ENCODE peak calls at places on chromosomes 4 and X, in eight cellular contexts. B is neuronal stem cell, O is breast epithelium, J is hepatocyte, S is pancreas, L is stomach, D is fibroblast of mammary gland, R is AG04449. I is an unnamed sample.

GRCh38 chr4:120085705-120086104 is 19.1 kb upstream of the MAD2L1 start:
- DNase-seq in O (no peak), B (no peak), S (no peak), J (no peak), L (no peak), R (no peak), D (peak), I (no peak)

GRCh38 chrX:40109288-40110008 is 11.7 kb upstream of the BCOR start:
- DNase-seq in O (no peak), L (peak), D (peak), R (no peak), S (peak), B (no peak), J (peak), I (no peak)

GRCh38 chr4:124641715-124642380 is 70.7 kb downstream of the ANKRD50 start:
- DNase-seq in S (no peak), R (peak), B (no peak), D (peak), L (no peak), J (no peak), O (no peak), I (peak)

GRCh38 chrX:102720237-102721168 is at the start of gene GPRASP3:
- DNase-seq in J (peak), D (peak), R (no peak), B (peak), L (peak), S (peak), O (peak), I (no peak)

GRCh38 chr4:176011523-176011922 is 54.1 kb upstream of the WDR17 start:
- DNase-seq in J (no peak), D (no peak), B (no peak), L (no peak), O (no peak), S (no peak), R (no peak), I (no peak)

GRCh38 chr4:164446516-164446915 is 307.4 kb upstream of the SMIM31 start:
- DNase-seq in O (no peak), R (no peak), D (peak), B (no peak), S (no peak), L (no peak), J (no peak), I (no peak)

GRCh38 chrX:132728296-132728695 is 230.1 kb downstream of the HS6ST2 start:
- DNase-seq in D (no peak), O (no peak), S (no peak), B (no peak), R (no peak), L (no peak), J (no peak), I (no peak)

GRCh38 chr4:61210186-61210939 is 10.2 kb downstream of the ADGRL3 start:
- DNase-seq in R (no peak), B (peak), O (no peak), J (peak), D (no peak), S (no peak), L (no peak), I (no peak)

GRCh38 chrX:110944323-110944761 is 148.7 kb upstream of the CHRDL1 start:
- DNase-seq in R (no peak), J (peak), S (peak), O (peak), D (no peak), L (peak), B (peak), I (no peak)

GRCh38 chr4:176198316-176198903 is 3.0 kb upstream of the SPATA4 start:
- DNase-seq in S (no peak), D (no peak), O (no peak), L (peak), B (no peak), J (no peak), R (no peak), I (no peak)

GRCh38 chr4:20528508-20528907 is 171.8 kb upstream of the PACRGL start:
- DNase-seq in B (no peak), R (no peak), L (no peak), J (no peak), S (no peak), D (peak), O (no peak), I (no peak)

GRCh38 chrX:54066841-54067240 is 22.6 kb upstream of the PHF8 start:
- DNase-seq in L (no peak), B (no peak), O (no peak), D (peak), R (no peak), J (no peak), S (no peak), I (no peak)

GRCh38 chr4:69849297-69849696 is 10.6 kb downstream of the SULT1E1 start:
- DNase-seq in O (no peak), B (no peak), J (no peak), R (no peak), D (no peak), L (no peak), S (no peak), I (no peak)

GRCh38 chr4:168832746-168833575 is 177.1 kb downstream of the CBR4 start:
- DNase-seq in S (peak), O (peak), B (no peak), L (peak), J (peak), R (no peak), D (peak), I (no peak)

GRCh38 chr4:179225594-179225993 is 1783.4 kb upstream of the AGA start:
- DNase-seq in O (no peak), B (no peak), D (no peak), L (no peak), S (no peak), R (no peak), J (no peak), I (no peak)

GRCh38 chr4:16521156-16521915 is 295.1 kb upstream of the TAPT1 start:
- DNase-seq in S (no peak), D (no peak), B (no peak), R (no peak), L (no peak), J (no peak), O (no peak), I (no peak)

GRCh38 chr4:174170906-174171305 is 112.6 kb downstream of the FBXO8 start:
- DNase-seq in R (no peak), S (no peak), J (no peak), L (no peak), B (no peak), D (no peak), O (no peak), I (no peak)

GRCh38 chr4:145804134-145804533 is 124.2 kb downstream of the C4orf51 start:
- DNase-seq in O (peak), D (peak), S (no peak), J (peak), B (no peak), L (no peak), R (peak), I (peak)

GRCh38 chrX:97539970-97540519 is 656.3 kb downstream of the RPA4 start:
- DNase-seq in J (no peak), O (no peak), R (no peak), B (no peak), S (no peak), D (no peak), L (no peak), I (no peak)

GRCh38 chrX:153551135-153551534 is 33.7 kb downstream of the ATP2B3 start:
- DNase-seq in S (no peak), L (no peak), O (no peak), D (peak), R (no peak), B (no peak), J (no peak), I (peak)

GRCh38 chr4:80016506-80016905 is 56.5 kb downstream of the ANTXR2 start:
- DNase-seq in B (no peak), J (no peak), S (no peak), O (no peak), L (no peak), R (no peak), D (peak), I (no peak)

GRCh38 chr4:44186850-44187246 is 261.8 kb downstream of the KCTD8 start:
- DNase-seq in B (no peak), O (no peak), D (no peak), R (no peak), S (no peak), L (no peak), J (no peak), I (no peak)

GRCh38 chrX:31021537-31021936 is 50.3 kb downstream of the FTHL17 start:
- DNase-seq in J (no peak), S (no peak), L (no peak), D (no peak), B (no peak), R (no peak), O (no peak), I (no peak)

GRCh38 chr4:54783402-54784110 is 125.8 kb downstream of the KIT start:
- DNase-seq in B (no peak), J (no peak), S (no peak), R (no peak), O (no peak), L (peak), D (peak), I (no peak)

GRCh38 chr4:898123-898522 is 34.0 kb downstream of the GAK start:
- DNase-seq in D (no peak), S (peak), L (no peak), B (no peak), R (no peak), O (no peak), J (no peak), I (no peak)

GRCh38 chrX:47180346-47180745 is 13.3 kb upstream of the UBA1 start:
- DNase-seq in L (no peak), O (no peak), R (no peak), J (no peak), B (no peak), D (no peak), S (no peak), I (no peak)

GRCh38 chrX:71464968-71465367 is 67.9 kb upstream of the OGT start:
- DNase-seq in B (no peak), D (no peak), L (no peak), J (no peak), O (no peak), S (no peak), R (no peak), I (no peak)

GRCh38 chr4:81595287-81595686 is 123.6 kb upstream of the RASGEF1B start:
- DNase-seq in O (no peak), J (no peak), D (no peak), R (no peak), L (no peak), B (no peak), S (no peak), I (no peak)

GRCh38 chrX:38304010-38304409 is 23.3 kb downstream of the RPGR start:
- DNase-seq in S (no peak), D (peak), J (peak), B (no peak), L (no peak), R (no peak), O (no peak), I (no peak)

DNA sequence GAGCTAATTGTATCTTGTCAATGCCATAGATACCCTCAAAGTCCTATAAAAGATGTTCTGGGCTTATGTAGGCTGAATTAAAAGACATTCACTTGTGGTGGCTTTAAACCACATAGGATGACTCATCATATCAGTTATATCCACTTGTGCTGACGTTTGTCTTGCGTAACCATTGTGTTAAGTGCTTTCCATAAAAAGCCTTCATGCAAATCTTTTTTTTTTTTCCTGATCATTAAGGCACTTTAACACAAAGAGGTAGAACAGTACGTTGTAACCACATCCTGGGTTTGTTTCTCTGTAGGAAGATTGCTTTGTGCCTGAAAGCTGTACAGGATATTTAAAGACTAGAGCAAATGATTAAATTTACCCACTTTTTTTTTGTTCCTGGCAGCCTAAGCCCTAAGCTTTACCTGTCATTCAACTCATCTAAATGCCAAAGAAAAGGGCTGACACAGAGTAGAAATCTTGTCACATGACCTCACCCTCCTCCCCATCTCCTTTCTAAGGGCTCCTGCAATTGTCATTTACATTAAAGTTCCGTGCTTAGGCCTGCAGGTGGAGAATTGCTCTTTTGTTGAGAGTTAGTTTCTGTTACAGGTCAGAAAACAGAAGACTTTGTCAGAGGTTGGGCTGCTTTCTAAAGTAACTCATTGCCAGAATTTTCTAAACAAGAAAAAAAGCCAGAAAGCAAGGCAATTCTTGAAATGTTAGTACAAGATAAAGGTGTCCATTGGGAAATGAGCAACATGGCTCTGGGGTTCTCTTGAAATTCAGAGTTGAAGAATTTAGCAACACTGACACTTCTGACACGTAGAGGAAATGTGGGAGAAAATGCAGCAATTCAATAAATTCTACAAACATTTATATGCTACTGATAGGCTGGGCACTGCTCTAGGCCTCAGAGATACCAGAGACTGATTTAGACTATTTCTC is 555.6 kb downstream of the PPARGC1A start:
- DNase-seq in L (no peak), R (peak), O (no peak), D (peak), B (no peak), S (no peak), J (peak), I (peak)
- H3K4me3 ChIP-seq in L (no peak), R (no peak), O (no peak), D (no peak), B (no peak), S (no peak), J (no peak), I (no peak)

GRCh38 chr4:8271821-8272220 is 2.3 kb downstream of the HTRA3 start:
- DNase-seq in D (no peak), B (no peak), R (no peak), L (no peak), J (no peak), S (peak), O (no peak), I (no peak)
- H3K4me3 ChIP-seq in D (no peak), B (no peak), R (no peak), L (peak), J (no peak), S (no peak), O (peak), I (no peak)

GRCh38 chr4:143700060-143700419 is 435 bp downstream of the FREM3 start:
- DNase-seq in O (no peak), S (no peak), L (no peak), R (no peak), B (peak), D (peak), J (peak), I (no peak)
- H3K4me3 ChIP-seq in O (peak), S (peak), L (peak), R (no peak), B (no peak), D (no peak), J (peak), I (no peak)

GRCh38 chr4:156950950-156951349 is 20.6 kb downstream of the PDGFC start:
- DNase-seq in R (no peak), D (no peak), S (no peak), O (no peak), B (no peak), L (no peak), J (no peak), I (no peak)

GRCh38 chr4:156954598-156954997 is 17.0 kb downstream of the PDGFC start:
- DNase-seq in D (peak), L (no peak), B (no peak), R (no peak), O (no peak), J (no peak), S (no peak), I (no peak)

GRCh38 chr4:156953951-156954350 is 17.6 kb downstream of the PDGFC start:
- DNase-seq in O (no peak), R (no peak), D (no peak), J (no peak), B (no peak), S (no peak), L (no peak), I (no peak)

GRCh38 chr4:156950090-156950489 is 21.5 kb downstream of the PDGFC start:
- DNase-seq in L (no peak), S (no peak), R (no peak), B (no peak), D (no peak), J (no peak), O (no peak), I (no peak)

DNA sequence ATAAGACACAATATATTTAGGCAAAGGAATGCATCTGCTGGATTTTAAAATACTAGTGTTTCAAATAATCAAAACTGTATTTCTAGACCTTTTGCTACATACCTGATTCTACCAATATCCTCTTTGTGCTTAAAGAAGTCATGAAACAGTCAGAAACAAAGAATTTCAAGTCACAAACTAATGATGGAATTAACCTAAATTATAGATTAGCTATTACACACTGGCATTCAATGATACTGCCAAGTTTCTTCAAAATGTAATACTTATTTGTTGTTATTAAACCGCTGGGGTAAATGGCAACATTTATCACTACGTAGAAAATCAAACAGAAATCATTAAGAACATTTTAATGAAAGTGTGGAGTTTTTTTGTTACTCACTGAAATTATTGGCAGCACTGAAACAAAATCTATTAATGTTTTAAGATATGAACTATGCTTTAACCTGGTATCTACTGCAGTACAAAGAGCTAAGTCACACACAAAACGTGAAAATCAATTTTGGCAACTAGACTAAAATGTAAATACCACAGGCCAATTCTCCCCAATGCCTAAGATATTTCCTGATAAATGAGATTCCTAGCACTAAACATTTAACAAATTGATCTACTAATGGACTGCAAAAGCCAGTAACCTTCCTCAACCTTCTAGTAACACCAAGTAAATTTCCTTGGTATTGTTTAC is 19.4 kb downstream of the PDGFC start:
- DNase-seq in L (no peak), B (no peak), O (no peak), J (no peak), S (no peak), R (no peak), D (no peak), I (no peak)
- H3K4me3 ChIP-seq in L (no peak), B (no peak), O (no peak), J (no peak), S (no peak), R (no peak), D (no peak), I (no peak)

GRCh38 chr4:102503301-102503746 is 2.2 kb downstream of the NFKB1 start:
- DNase-seq in R (no peak), L (no peak), B (no peak), D (no peak), O (no peak), J (no peak), S (no peak), I (no peak)

GRCh38 chr4:102501635-102502382 is 650 bp downstream of the NFKB1 start:
- DNase-seq in R (peak), D (peak), O (peak), B (peak), L (peak), S (peak), J (peak), I (peak)

GRCh38 chr4:102505708-102506107 is 4.5 kb downstream of the NFKB1 start:
- DNase-seq in D (no peak), O (no peak), J (no peak), L (no peak), S (no peak), R (no peak), B (no peak), I (no peak)

GRCh38 chr4:102504941-102505340 is 3.8 kb downstream of the NFKB1 start:
- DNase-seq in S (no peak), B (no peak), J (no peak), D (no peak), R (no peak), O (no peak), L (no peak), I (no peak)

DNA sequence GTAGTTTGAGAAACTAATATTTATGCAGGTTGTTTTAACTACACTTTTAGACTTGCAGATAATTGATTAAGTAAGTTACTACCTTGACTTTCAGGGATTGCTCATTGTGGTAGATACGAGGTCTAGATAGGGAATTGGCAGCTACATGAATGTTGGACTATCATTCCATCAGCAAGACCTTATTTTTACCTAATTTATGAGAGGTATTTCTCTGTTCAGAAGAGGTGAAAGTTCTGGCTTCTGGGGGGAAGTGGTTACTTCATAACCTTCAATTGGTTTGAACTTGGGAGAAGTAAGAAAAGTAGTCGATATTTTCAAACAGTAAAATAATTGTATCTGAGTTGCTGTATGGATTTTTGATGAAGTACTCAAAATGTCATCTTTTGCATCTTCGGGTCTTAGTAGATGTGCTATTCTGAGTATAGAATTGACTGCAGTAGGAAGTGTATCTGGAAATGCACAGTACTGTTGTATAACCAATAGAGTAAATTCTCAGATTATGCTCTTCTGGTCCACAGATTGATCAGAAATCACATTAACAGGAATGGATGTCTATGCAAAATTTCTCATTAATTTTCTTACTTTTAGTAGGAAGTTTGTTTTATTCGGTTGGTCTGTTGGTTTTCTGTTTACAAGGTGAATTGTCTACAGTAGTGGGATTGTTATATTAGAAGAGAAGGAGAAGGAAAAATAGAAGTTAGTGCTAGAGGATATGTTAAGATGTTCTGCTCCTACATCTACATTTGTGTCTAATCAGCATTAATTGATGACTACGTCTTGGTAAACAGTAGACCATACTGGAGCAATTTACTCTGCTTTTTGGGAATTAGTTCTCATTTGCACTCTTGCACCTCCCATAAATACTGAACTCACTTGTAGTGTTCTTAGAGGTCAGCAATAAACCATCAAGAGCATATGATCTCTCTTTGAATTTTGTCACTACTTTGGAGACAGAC is 3.0 kb downstream of the NFKB1 start:
- DNase-seq in D (no peak), J (no peak), L (no peak), B (no peak), R (no peak), O (no peak), S (no peak), I (no peak)
- H3K4me3 ChIP-seq in D (no peak), J (no peak), L (peak), B (no peak), R (no peak), O (peak), S (no peak), I (no peak)

GRCh38 chrX:1466232-1466661 is 13.5 kb upstream of the ASMTL start:
- DNase-seq in R (no peak), L (peak), D (no peak), B (no peak), S (no peak), O (peak), J (no peak), I (no peak)
- H3K4me3 ChIP-seq in R (no peak), L (no peak), D (no peak), B (no peak), S (no peak), O (no peak), J (no peak), I (no peak)

GRCh38 chrX:69362889-69363288 is 141.2 kb upstream of the NALF2 start:
- DNase-seq in L (no peak), O (no peak), B (no peak), D (peak), J (peak), R (peak), S (no peak), I (peak)
- H3K4me3 ChIP-seq in L (no peak), O (no peak), B (no peak), D (no peak), J (no peak), R (no peak), S (no peak), I (no peak)